ENCODE peak calls at places on chromosome 22, in five cellular contexts. G is transverse colon, X is brain microvascular endothelial cell, Q is iPS DF 6.9, U is upper lobe of left lung. H is an unnamed sample. For H3K27me3, the result is how much of the 10 kb centered on the place peaks cover.

GRCh38 chr22:43136255-43136654 is 6.9 kb downstream of the MCAT start:
- DNase-seq in G (peak), Q (no peak), U (no peak), X (no peak), H (no peak)

GRCh38 chr22:37887610-37888378 is 18.3 kb upstream of the MICALL1 start:
- DNase-seq in Q (no peak), X (peak), U (no peak), G (no peak), H (peak)

GRCh38 chr22:46971141-46971775 is 208.8 kb downstream of the TBC1D22A start:
- DNase-seq in G (no peak), X (peak), Q (no peak), U (peak), H (no peak)

GRCh38 chr22:33361581-33361980 is 303.4 kb upstream of the SYN3 start:
- DNase-seq in G (no peak), X (peak), Q (no peak), U (no peak), H (no peak)

GRCh38 chr22:36086170-36086490 is 57.5 kb upstream of the RBFOX2 start:
- DNase-seq in Q (no peak), X (no peak), G (no peak), U (no peak), H (no peak)

GRCh38 chr22:22767876-22768602 is 119.6 kb upstream of the IGLL5 start:
- DNase-seq in X (no peak), U (no peak), G (no peak), Q (no peak), H (no peak)

GRCh38 chr22:37062366-37062655 is 10.8 kb downstream of the KCTD17 start:
- DNase-seq in G (no peak), U (no peak), X (no peak), Q (no peak), H (no peak)

GRCh38 chr22:38347944-38348750 is 30.9 kb upstream of the CSNK1E start:
- DNase-seq in G (peak), U (no peak), Q (no peak), X (no peak), H (peak)

GRCh38 chr22:46732041-46732379 is 6.0 kb downstream of the CERK start:
- DNase-seq in X (no peak), Q (no peak), U (no peak), G (no peak), H (no peak)

GRCh38 chr22:35231585-35232084 is 25.7 kb upstream of the HMGXB4 start:
- DNase-seq in X (peak), U (no peak), G (peak), Q (peak), H (peak)

GRCh38 chr22:35418088-35418487 is 18.1 kb downstream of the MCM5 start:
- DNase-seq in G (no peak), Q (no peak), X (no peak), U (no peak), H (no peak)

GRCh38 chr22:32904044-32904443 is 102.5 kb downstream of the TIMP3 start:
- DNase-seq in Q (no peak), U (no peak), G (peak), X (peak), H (no peak)

GRCh38 chr22:46171940-46172339 is 21.6 kb downstream of the PPARA start:
- DNase-seq in Q (no peak), X (peak), U (no peak), G (peak), H (no peak)

GRCh38 chr22:22687638-22688500 is 43.5 kb downstream of the GGTLC2 start:
- DNase-seq in G (peak), Q (no peak), U (no peak), X (peak), H (no peak)

GRCh38 chr22:27057717-27058116 is 400.3 kb downstream of the MIAT start:
- DNase-seq in U (no peak), G (no peak), X (no peak), Q (no peak), H (no peak)

GRCh38 chr22:28799834-28800307 is 498 bp downstream of the XBP1 start:
- DNase-seq in Q (no peak), X (peak), G (peak), U (peak), H (peak)

DNA sequence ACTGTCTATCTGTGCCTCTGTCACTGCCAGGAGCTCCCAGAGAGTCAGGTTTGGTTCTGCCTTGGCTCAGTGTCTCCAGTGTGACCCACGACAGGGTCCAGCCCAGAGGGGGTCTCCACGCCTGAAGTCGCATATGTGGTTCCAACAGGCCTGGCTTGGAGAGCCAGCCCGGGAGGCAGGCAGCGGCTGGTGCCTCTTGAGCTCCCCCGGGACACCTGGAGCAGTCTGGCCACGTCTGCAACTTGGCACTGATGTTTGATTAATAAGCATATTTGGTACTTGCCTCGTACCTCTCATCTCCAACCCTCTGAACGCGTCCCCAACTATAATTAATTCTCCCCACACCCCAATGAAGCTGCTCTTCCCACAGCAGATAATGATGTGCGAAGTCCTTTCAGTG is 31.7 kb upstream of the SHISAL1 start:
- DNase-seq in U (no peak), Q (no peak), X (no peak), G (no peak), H (no peak)
- H3K27me3 ChIP-seq in U (under half), Q (under half), X (under half), G (under half), H (under half)

GRCh38 chr22:31496735-31497146 is 405 bp downstream of the SFI1 start:
- DNase-seq in Q (no peak), X (peak), G (peak), U (no peak), H (no peak)
- H3K27ac ChIP-seq in Q (no peak), X (peak), G (peak), U (peak), H (peak)

GRCh38 chr22:24437091-24437490 is 9.7 kb downstream of the ADORA2A start:
- DNase-seq in Q (no peak), X (no peak), G (no peak), U (no peak), H (no peak)
- H3K4me3 ChIP-seq in Q (no peak), X (no peak), G (no peak), U (no peak), H (no peak)

DNA sequence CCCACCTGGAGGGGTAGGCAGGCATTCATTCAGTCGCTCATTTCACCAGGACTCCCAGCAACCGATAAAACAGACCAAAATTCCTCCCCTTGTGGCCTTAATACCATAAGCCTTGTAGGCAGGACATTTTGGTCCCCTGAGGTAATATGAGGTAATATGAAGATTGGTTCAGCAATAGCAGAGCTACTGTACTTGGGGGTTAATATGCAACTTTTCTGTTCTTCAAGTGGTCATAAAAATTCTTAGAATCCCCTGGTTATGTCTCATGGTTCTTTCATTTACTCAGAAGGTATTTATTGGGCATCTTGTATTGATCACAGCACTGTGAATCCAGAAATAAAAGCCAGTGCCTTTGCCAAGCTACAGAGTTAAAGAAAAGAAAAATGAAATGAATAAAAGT is 29.8 kb downstream of the SHISA8 start:
- DNase-seq in U (no peak), X (no peak), Q (no peak), G (no peak), H (no peak)
- H3K27me3 ChIP-seq in U (under half), X (under half), Q (under half), G (under half), H (under half)

GRCh38 chr22:48530666-48531065 is 1297.0 kb downstream of the BRD1 start:
- DNase-seq in G (no peak), X (no peak), U (peak), Q (no peak), H (no peak)
- H3K27ac ChIP-seq in G (no peak), X (no peak), U (no peak), Q (no peak), H (no peak)

GRCh38 chr22:39992088-39992826 is 2.5 kb upstream of the FAM83F start:
- DNase-seq in G (no peak), Q (no peak), X (no peak), U (no peak), H (no peak)

GRCh38 chr22:39996732-39997131 is 2.0 kb downstream of the FAM83F start:
- DNase-seq in U (no peak), G (no peak), Q (no peak), X (no peak), H (no peak)

GRCh38 chr22:39995346-39996252 is 845 bp downstream of the FAM83F start:
- DNase-seq in Q (no peak), X (no peak), U (no peak), G (peak), H (no peak)

GRCh38 chr22:39994046-39994565 is 648 bp upstream of the FAM83F start:
- DNase-seq in Q (no peak), U (no peak), G (no peak), X (no peak), H (no peak)

GRCh38 chr22:39994566-39995345 is at the start of gene FAM83F:
- DNase-seq in Q (no peak), G (peak), U (peak), X (no peak), H (no peak)
- H3K4me3 ChIP-seq in Q (peak), G (peak), U (peak), X (no peak), H (peak)

DNA sequence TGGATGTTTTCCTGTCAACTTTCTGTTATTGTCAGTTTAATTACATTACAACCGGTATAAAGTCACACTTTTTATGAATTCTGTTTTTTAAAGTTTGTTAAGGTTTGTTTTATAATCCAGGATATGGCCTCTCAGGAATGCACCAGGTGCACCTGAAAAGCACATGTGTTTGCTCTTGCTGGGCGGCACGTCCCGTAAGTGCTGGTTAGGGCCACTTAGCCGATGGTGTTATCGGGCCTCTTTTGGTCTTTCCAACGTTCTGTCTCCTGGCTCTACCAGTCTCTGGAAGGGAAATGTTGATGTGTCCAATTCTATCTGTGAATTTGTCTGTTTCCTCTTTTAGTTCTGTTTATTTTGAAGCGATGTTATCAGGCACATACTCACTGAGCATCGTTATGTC is 695.7 kb downstream of the BRD1 start:
- DNase-seq in Q (no peak), G (no peak), U (no peak), X (no peak), H (no peak)
- H3K27me3 ChIP-seq in Q (under half), G (under half), U (under half), X (under half), H (under half)

DNA sequence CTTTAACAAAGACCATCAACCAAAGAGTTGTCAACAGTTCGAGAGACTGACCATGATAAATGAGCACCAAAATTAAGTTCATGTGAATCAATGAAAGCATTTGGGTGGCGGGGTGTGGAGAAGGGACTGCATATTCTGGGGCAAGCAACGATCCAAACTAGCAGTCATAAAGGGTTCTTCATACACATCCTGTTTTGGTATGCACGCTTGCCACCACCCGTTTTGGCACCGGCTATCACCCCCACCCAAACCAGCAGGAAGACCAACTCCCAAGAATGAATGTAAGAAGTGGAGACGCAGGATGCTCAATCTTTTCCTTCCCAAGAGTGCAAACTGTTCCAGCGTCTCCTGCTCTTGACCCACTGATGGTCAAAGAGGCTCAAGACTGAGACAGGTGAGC is 80.8 kb downstream of the SGSM3 start:
- DNase-seq in Q (no peak), U (no peak), X (no peak), G (no peak), H (no peak)
- H3K27ac ChIP-seq in Q (no peak), U (no peak), X (no peak), G (no peak), H (no peak)

DNA sequence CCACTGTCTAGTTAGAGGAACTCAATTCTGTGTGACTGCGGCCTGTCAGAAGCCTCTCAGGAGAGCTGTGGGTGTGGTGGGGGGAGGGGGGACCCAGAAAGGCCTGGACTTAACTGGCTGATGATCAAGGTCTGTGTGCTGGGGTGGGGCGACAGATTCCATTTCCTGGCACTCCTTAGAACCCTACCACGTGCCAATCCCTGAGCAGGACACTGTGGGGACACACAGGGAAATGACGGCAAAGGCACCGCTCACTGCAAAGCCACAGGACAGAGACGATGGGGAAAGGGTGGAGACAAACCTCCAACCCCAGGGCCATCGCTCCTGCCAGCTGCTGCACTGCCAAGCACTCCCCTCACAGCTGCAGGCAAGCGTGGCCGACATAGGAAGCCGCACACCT is 58.4 kb upstream of the BID start:
- DNase-seq in G (peak), X (no peak), U (no peak), Q (no peak), H (peak)
- H3K4me3 ChIP-seq in G (no peak), X (no peak), U (no peak), Q (no peak), H (no peak)

GRCh38 chr22:49850021-49850911 is 3.4 kb upstream of the ZBED4 start:
- DNase-seq in Q (no peak), X (no peak), G (no peak), U (peak), H (no peak)
- H3K27me3 ChIP-seq in Q (half or more), X (under half), G (under half), U (under half), H (under half)

H was measured in breast epithelium.